ENCODE peak calls at places on chromosome 9, in seven cellular contexts. H, T, B, Z, S, O and I are unnamed samples.
A peak's percentile ranks its signal among the peaks of the same experiment; 100 is the strongest.

GRCh38 chr9:114271556-114272510 is 51.1 kb upstream of the ORM1 start:
- DNase-seq in H (peak; percentile 50), T (peak; percentile 87), B (no peak), Z (peak; percentile 40), S (peak; percentile 59), O (no peak), I (no peak)

GRCh38 chr9:123097709-123098459 is 64.4 kb downstream of the GPR21 start:
- DNase-seq in H (no peak), T (no peak), B (no peak), Z (no peak), S (no peak), O (no peak), I (no peak)

GRCh38 chr9:133585481-133586367 is 23.5 kb downstream of the FAM163B start:
- DNase-seq in H (no peak), T (peak; percentile 65), B (no peak), Z (no peak), S (no peak), O (no peak), I (no peak)

GRCh38 chr9:96498796-96499195 is 48.8 kb downstream of the HABP4 start:
- DNase-seq in H (no peak), T (no peak), B (no peak), Z (no peak), S (no peak), O (no peak), I (no peak)

GRCh38 chr9:69086769-69087168 is 51.2 kb downstream of the FXN start:
- DNase-seq in H (no peak), T (no peak), B (no peak), Z (no peak), S (peak; percentile 17), O (no peak), I (no peak)

GRCh38 chr9:89284076-89284475 is 26.9 kb upstream of the CKS2 start:
- DNase-seq in H (no peak), T (no peak), B (no peak), Z (no peak), S (no peak), O (no peak), I (no peak)

GRCh38 chr9:132069046-132069898 is 10.4 kb downstream of the MED27 start:
- DNase-seq in H (no peak), T (no peak), B (no peak), Z (peak; percentile 81), S (no peak), O (peak; percentile 10), I (no peak)

GRCh38 chr9:134323741-134324358 is 2.4 kb upstream of the RXRA start:
- DNase-seq in H (peak; percentile 49), T (peak; percentile 77), B (no peak), Z (no peak), S (no peak), O (no peak), I (no peak)

GRCh38 chr9:75903785-75904360 is 13.4 kb downstream of the PCSK5 start:
- DNase-seq in H (peak; percentile 76), T (no peak), B (no peak), Z (no peak), S (no peak), O (no peak), I (peak; percentile 9)

GRCh38 chr9:35828716-35829083 is at the start of gene FAM221B:
- DNase-seq in H (no peak), T (no peak), B (no peak), Z (no peak), S (no peak), O (no peak), I (no peak)

GRCh38 chr9:87896891-87897290 is 14.2 kb downstream of the SPATA31E1 start:
- DNase-seq in H (no peak), T (no peak), B (no peak), Z (no peak), S (no peak), O (no peak), I (no peak)

GRCh38 chr9:89179535-89179919 is 909 bp upstream of the SHC3 start:
- DNase-seq in H (peak; percentile 49), T (peak; percentile 47), B (no peak), Z (peak; percentile 62), S (no peak), O (no peak), I (no peak)

GRCh38 chr9:73199886-73200285 is 48.2 kb downstream of the ANXA1 start:
- DNase-seq in H (no peak), T (no peak), B (no peak), Z (no peak), S (no peak), O (no peak), I (no peak)

GRCh38 chr9:27701664-27702063 is 128.4 kb upstream of the C9orf72 start:
- DNase-seq in H (no peak), T (peak; percentile 42), B (no peak), Z (peak; percentile 95), S (no peak), O (no peak), I (no peak)

GRCh38 chr9:129232839-129233568 is 54.9 kb upstream of the IER5L start:
- DNase-seq in H (peak; percentile 37), T (no peak), B (no peak), Z (peak; percentile 24), S (no peak), O (no peak), I (no peak)

GRCh38 chr9:120889606-120890396 is 12.8 kb upstream of the PHF19 start:
- DNase-seq in H (no peak), T (peak; percentile 16), B (no peak), Z (no peak), S (no peak), O (no peak), I (no peak)

GRCh38 chr9:133485531-133486260 is 6.8 kb upstream of the SLC2A6 start:
- DNase-seq in H (no peak), T (peak; percentile 54), B (no peak), Z (no peak), S (peak; percentile 84), O (no peak), I (no peak)

GRCh38 chr9:36679710-36680109 is 107.0 kb downstream of the MELK start:
- DNase-seq in H (no peak), T (no peak), B (no peak), Z (no peak), S (no peak), O (no peak), I (no peak)

GRCh38 chr9:93164085-93164484 is 19.9 kb upstream of the WNK2 start:
- DNase-seq in H (no peak), T (no peak), B (no peak), Z (no peak), S (no peak), O (no peak), I (no peak)

GRCh38 chr9:68950188-68950587 is 63.7 kb downstream of the PRKACG start:
- DNase-seq in H (no peak), T (no peak), B (no peak), Z (no peak), S (no peak), O (no peak), I (no peak)

GRCh38 chr9:92723801-92724323 is 40.8 kb downstream of the BICD2 start:
- DNase-seq in H (no peak), T (no peak), B (no peak), Z (no peak), S (no peak), O (no peak), I (no peak)

GRCh38 chr9:126292736-126293521 is 33.7 kb upstream of the MVB12B start:
- DNase-seq in H (no peak), T (no peak), B (no peak), Z (no peak), S (no peak), O (no peak), I (no peak)

GRCh38 chr9:35845824-35846771 is 17.1 kb downstream of the TMEM8B start:
- DNase-seq in H (no peak), T (no peak), B (no peak), Z (no peak), S (no peak), O (no peak), I (no peak)

GRCh38 chr9:13758876-13759275 is 479.4 kb upstream of the MPDZ start:
- DNase-seq in H (no peak), T (peak; percentile 85), B (no peak), Z (no peak), S (no peak), O (no peak), I (no peak)

GRCh38 chr9:38389313-38389712 is 3.2 kb upstream of the ALDH1B1 start:
- DNase-seq in H (no peak), T (no peak), B (no peak), Z (peak; percentile 56), S (no peak), O (no peak), I (no peak)

GRCh38 chr9:6584881-6585597 is 60.5 kb downstream of the GLDC start:
- DNase-seq in H (peak; percentile 55), T (no peak), B (no peak), Z (peak; percentile 37), S (peak; percentile 77), O (no peak), I (no peak)

GRCh38 chr9:127806871-127807270 is 4.2 kb downstream of the FPGS start:
- DNase-seq in H (no peak), T (no peak), B (no peak), Z (no peak), S (no peak), O (no peak), I (no peak)

GRCh38 chr9:90925581-90926257 is 124.1 kb downstream of the SYK start:
- DNase-seq in H (peak; percentile 84), T (no peak), B (no peak), Z (peak; percentile 97), S (no peak), O (peak; percentile 24), I (no peak)

GRCh38 chr9:130824616-130825015 is 10.4 kb upstream of the ABL1 start:
- DNase-seq in H (no peak), T (no peak), B (no peak), Z (peak; percentile 12), S (no peak), O (no peak), I (no peak)

GRCh38 chr9:34451545-34451944 is 6.8 kb downstream of the FAM219A start:
- DNase-seq in H (peak; percentile 35), T (no peak), B (no peak), Z (peak; percentile 73), S (no peak), O (no peak), I (no peak)

GRCh38 chr9:129197978-129198736 is 20.1 kb upstream of the IER5L start:
- DNase-seq in H (peak; percentile 90), T (peak; percentile 84), B (no peak), Z (peak; percentile 95), S (no peak), O (no peak), I (no peak)

GRCh38 chr9:131578778-131579504 is 33.6 kb downstream of the PRRT1B start:
- DNase-seq in H (no peak), T (no peak), B (no peak), Z (no peak), S (no peak), O (no peak), I (no peak)

GRCh38 chr9:77546391-77546790 is 101.7 kb downstream of the GNA14 start:
- DNase-seq in H (peak; percentile 10), T (no peak), B (no peak), Z (peak; percentile 31), S (no peak), O (no peak), I (no peak)

GRCh38 chr9:124120272-124120671 is 108.7 kb downstream of the LHX2 start:
- DNase-seq in H (no peak), T (no peak), B (no peak), Z (no peak), S (no peak), O (no peak), I (no peak)

GRCh38 chr9:92671323-92671722 is 1.4 kb upstream of the IPPK start:
- DNase-seq in H (peak; percentile 93), T (peak; percentile 85), B (no peak), Z (peak; percentile 91), S (peak; percentile 48), O (peak; percentile 10), I (peak; percentile 34)

GRCh38 chr9:122346478-122347347 is 24.1 kb upstream of the PTGS1 start:
- DNase-seq in H (no peak), T (peak; percentile 85), B (peak; percentile 46), Z (peak; percentile 26), S (peak; percentile 64), O (no peak), I (no peak)